ENCODE peak calls at places on chromosomes 1 and 21, in six cellular contexts. One of them, this sample, is unnamed.

GRCh38 chr1:228968841-228969606 is 233.7 kb downstream of the RHOU start:
- DNase-seq in right atrium auricular region: peak; percentile 46
- DNase-seq in CD8-positive, alpha-beta memory T cell: no peak
- DNase-seq in GM23338: peak; percentile 20
- DNase-seq in HL-60: no peak
- DNase-seq in heart right ventricle: no peak
- DNase-seq in this sample: no peak

GRCh38 chr1:223860051-223860559 is 14.4 kb upstream of the TP53BP2 start:
- DNase-seq in GM23338: no peak
- DNase-seq in HL-60: no peak
- DNase-seq in CD8-positive, alpha-beta memory T cell: no peak
- DNase-seq in heart right ventricle: no peak
- DNase-seq in right atrium auricular region: no peak
- DNase-seq in this sample: no peak

GRCh38 chr1:109543988-109544735 is 4.3 kb upstream of the GNAI3 start:
- DNase-seq in HL-60: no peak
- DNase-seq in heart right ventricle: no peak
- DNase-seq in CD8-positive, alpha-beta memory T cell: no peak
- DNase-seq in GM23338: no peak
- DNase-seq in right atrium auricular region: no peak
- DNase-seq in this sample: no peak

GRCh38 chr21:39156024-39156423 is 27.2 kb downstream of the PSMG1 start:
- DNase-seq in CD8-positive, alpha-beta memory T cell: no peak
- DNase-seq in heart right ventricle: no peak
- DNase-seq in HL-60: no peak
- DNase-seq in right atrium auricular region: no peak
- DNase-seq in GM23338: no peak
- DNase-seq in this sample: no peak

GRCh38 chr1:228231192-228231591 is 23.3 kb downstream of the OBSCN start:
- DNase-seq in HL-60: no peak
- DNase-seq in GM23338: no peak
- DNase-seq in heart right ventricle: no peak
- DNase-seq in right atrium auricular region: no peak
- DNase-seq in CD8-positive, alpha-beta memory T cell: no peak
- DNase-seq in this sample: no peak

GRCh38 chr1:197145451-197146029 is 929 bp downstream of the ASPM start:
- DNase-seq in GM23338: no peak
- DNase-seq in right atrium auricular region: no peak
- DNase-seq in CD8-positive, alpha-beta memory T cell: no peak
- DNase-seq in heart right ventricle: no peak
- DNase-seq in HL-60: no peak
- DNase-seq in this sample: peak; percentile 41

GRCh38 chr1:56517404-56518130 is 61.8 kb downstream of the PLPP3 start:
- DNase-seq in GM23338: no peak
- DNase-seq in CD8-positive, alpha-beta memory T cell: no peak
- DNase-seq in HL-60: no peak
- DNase-seq in heart right ventricle: no peak
- DNase-seq in right atrium auricular region: no peak
- DNase-seq in this sample: no peak

GRCh38 chr1:84253891-84254290 is 47.6 kb upstream of the SAMD13 start:
- DNase-seq in heart right ventricle: peak; percentile 36
- DNase-seq in GM23338: no peak
- DNase-seq in HL-60: no peak
- DNase-seq in CD8-positive, alpha-beta memory T cell: no peak
- DNase-seq in right atrium auricular region: no peak
- DNase-seq in this sample: no peak

GRCh38 chr1:201025571-201026002 is 2.1 kb upstream of the KIF21B start:
- DNase-seq in GM23338: peak; percentile 70
- DNase-seq in heart right ventricle: no peak
- DNase-seq in HL-60: peak; percentile 27
- DNase-seq in CD8-positive, alpha-beta memory T cell: no peak
- DNase-seq in right atrium auricular region: no peak
- DNase-seq in this sample: no peak

GRCh38 chr21:36125513-36126121 is 9.3 kb upstream of the CBR3 start:
- DNase-seq in heart right ventricle: no peak
- DNase-seq in CD8-positive, alpha-beta memory T cell: peak; percentile 21
- DNase-seq in GM23338: peak; percentile 76
- DNase-seq in right atrium auricular region: peak; percentile 67
- DNase-seq in HL-60: peak; percentile 48
- DNase-seq in this sample: peak; percentile 56

GRCh38 chr21:26813426-26813998 is 31.7 kb downstream of the ADAMTS1 start:
- DNase-seq in GM23338: no peak
- DNase-seq in right atrium auricular region: no peak
- DNase-seq in HL-60: no peak
- DNase-seq in CD8-positive, alpha-beta memory T cell: no peak
- DNase-seq in heart right ventricle: no peak
- DNase-seq in this sample: no peak

GRCh38 chr21:41453198-41453597 is 27.2 kb downstream of the MX1 start:
- DNase-seq in GM23338: no peak
- DNase-seq in HL-60: no peak
- DNase-seq in CD8-positive, alpha-beta memory T cell: no peak
- DNase-seq in heart right ventricle: no peak
- DNase-seq in right atrium auricular region: no peak
- DNase-seq in this sample: no peak

DNA sequence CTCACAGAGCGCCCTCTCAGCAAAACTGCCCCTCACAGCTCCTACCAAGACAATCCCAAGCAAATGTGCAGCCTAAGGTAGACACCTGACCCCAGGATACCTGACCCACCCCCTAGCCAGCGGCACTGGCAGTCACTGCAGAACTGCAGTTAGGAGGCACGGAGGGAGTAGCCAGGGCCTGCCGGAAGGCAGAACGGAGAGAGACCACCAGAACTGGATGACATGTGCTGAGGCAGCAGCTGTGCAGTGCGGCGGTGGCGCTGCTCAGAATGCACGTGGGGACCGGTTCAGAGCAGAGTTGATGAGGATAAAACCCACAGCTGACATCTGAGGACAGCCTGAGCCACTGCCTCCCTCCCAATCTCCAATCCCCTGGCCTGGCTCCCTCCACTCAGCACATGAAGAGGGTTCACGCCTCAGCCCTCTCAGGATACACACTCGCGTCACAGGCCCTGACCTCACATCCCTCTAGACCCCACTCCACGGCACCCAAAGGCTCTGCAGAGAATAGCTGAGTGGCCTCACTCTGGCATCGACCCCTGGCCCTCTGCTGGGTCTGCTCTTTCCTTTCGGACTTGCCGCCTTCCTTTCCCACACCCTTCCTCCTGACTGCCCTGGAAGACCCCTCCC is 29.6 kb downstream of the UBE2G2 start:
- DNase-seq in CD8-positive, alpha-beta memory T cell: no peak
- DNase-seq in GM23338: no peak
- DNase-seq in right atrium auricular region: no peak
- DNase-seq in HL-60: no peak
- DNase-seq in heart right ventricle: no peak
- DNase-seq in this sample: no peak
- H3K4me3 ChIP-seq in CD8-positive, alpha-beta memory T cell: no peak overlapping the region
- H3K4me3 ChIP-seq in GM23338: no peak overlapping the region
- H3K4me3 ChIP-seq in right atrium auricular region: no peak overlapping the region
- H3K4me3 ChIP-seq in HL-60: no peak overlapping the region
- H3K4me3 ChIP-seq in heart right ventricle: no peak overlapping the region
- H3K4me3 ChIP-seq in this sample: no peak overlapping the region

DNA sequence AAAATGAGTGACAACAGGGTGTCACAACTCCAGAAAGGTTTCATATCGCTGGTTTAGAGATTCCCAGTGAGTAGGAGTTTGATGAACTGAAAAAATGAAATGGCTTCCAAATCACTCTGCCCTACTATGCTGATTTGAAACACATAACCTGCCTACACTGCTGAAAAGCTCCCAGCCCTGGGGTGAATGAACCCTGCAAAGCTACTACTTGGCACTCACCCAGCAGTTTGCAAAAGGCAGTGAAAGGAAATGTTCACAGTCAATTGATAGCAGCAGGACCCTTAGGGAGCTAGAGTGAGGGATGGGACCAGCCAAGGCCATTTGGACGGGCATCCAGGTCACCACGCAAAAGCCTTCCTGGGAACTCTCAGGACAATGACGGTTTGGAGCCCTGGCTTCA is 44.4 kb upstream of the SRP9 start:
- DNase-seq in HL-60: no peak
- DNase-seq in heart right ventricle: no peak
- DNase-seq in GM23338: no peak
- DNase-seq in CD8-positive, alpha-beta memory T cell: no peak
- DNase-seq in right atrium auricular region: no peak
- DNase-seq in this sample: no peak
- H3K27me3 ChIP-seq in HL-60: no peaks in the 10 kb centered on the region
- H3K27me3 ChIP-seq in heart right ventricle: no peaks in the 10 kb centered on the region
- H3K27me3 ChIP-seq in GM23338: no peaks in the 10 kb centered on the region
- H3K27me3 ChIP-seq in CD8-positive, alpha-beta memory T cell: no peaks in the 10 kb centered on the region
- H3K27me3 ChIP-seq in right atrium auricular region: no peaks in the 10 kb centered on the region
- H3K27me3 ChIP-seq in this sample: peaks cover 3% of the 10 kb centered on the region

GRCh38 chr1:148328884-148329283 is 154.2 kb downstream of the PPIAL4G start:
- DNase-seq in right atrium auricular region: no peak
- DNase-seq in heart right ventricle: no peak
- DNase-seq in HL-60: no peak
- DNase-seq in CD8-positive, alpha-beta memory T cell: no peak
- DNase-seq in GM23338: no peak
- DNase-seq in this sample: no peak

GRCh38 chr1:148334339-148335130 is 148.6 kb downstream of the PPIAL4G start:
- DNase-seq in right atrium auricular region: peak; percentile 92
- DNase-seq in GM23338: peak; percentile 94
- DNase-seq in HL-60: peak; percentile 89
- DNase-seq in CD8-positive, alpha-beta memory T cell: peak; percentile 72
- DNase-seq in heart right ventricle: peak; percentile 68
- DNase-seq in this sample: peak; percentile 65

GRCh38 chr1:148333875-148334338 is 149.2 kb downstream of the PPIAL4G start:
- DNase-seq in CD8-positive, alpha-beta memory T cell: no peak
- DNase-seq in heart right ventricle: no peak
- DNase-seq in right atrium auricular region: no peak
- DNase-seq in HL-60: no peak
- DNase-seq in GM23338: no peak
- DNase-seq in this sample: no peak
- H3K27ac ChIP-seq in CD8-positive, alpha-beta memory T cell: peak overlapping the region; percentile 85
- H3K27ac ChIP-seq in heart right ventricle: no peak overlapping the region
- H3K27ac ChIP-seq in right atrium auricular region: peak overlapping the region; percentile 67
- H3K27ac ChIP-seq in HL-60: peak overlapping the region; percentile 97
- H3K27ac ChIP-seq in GM23338: peak overlapping the region; percentile 96
- H3K27ac ChIP-seq in this sample: no peak overlapping the region

GRCh38 chr1:70143052-70143659 is 62.2 kb downstream of the LRRC40 start:
- DNase-seq in heart right ventricle: no peak
- DNase-seq in HL-60: no peak
- DNase-seq in right atrium auricular region: no peak
- DNase-seq in CD8-positive, alpha-beta memory T cell: no peak
- DNase-seq in GM23338: peak; percentile 30
- DNase-seq in this sample: no peak
- H3K4me3 ChIP-seq in heart right ventricle: no peak overlapping the region
- H3K4me3 ChIP-seq in HL-60: no peak overlapping the region
- H3K4me3 ChIP-seq in right atrium auricular region: no peak overlapping the region
- H3K4me3 ChIP-seq in CD8-positive, alpha-beta memory T cell: no peak overlapping the region
- H3K4me3 ChIP-seq in GM23338: no peak overlapping the region
- H3K4me3 ChIP-seq in this sample: no peak overlapping the region

DNA sequence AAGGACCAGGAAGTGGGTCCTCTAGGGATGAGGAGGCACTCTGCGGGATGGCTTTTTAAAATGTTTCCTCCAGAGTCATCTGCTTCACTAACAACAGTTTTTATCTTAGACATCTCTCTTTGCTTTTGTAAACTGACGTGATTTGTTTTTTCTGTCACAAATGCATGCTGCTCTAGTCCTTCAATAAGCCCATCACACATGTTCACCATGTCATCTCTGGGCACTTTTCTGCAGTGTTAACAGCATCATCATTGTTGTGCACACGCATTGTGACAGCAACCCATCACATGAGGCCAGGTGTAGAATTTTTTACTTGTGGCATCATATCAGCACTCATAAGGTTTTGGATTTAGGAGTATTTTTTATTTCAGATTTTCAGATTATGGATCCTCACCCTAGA is 12.5 kb downstream of the RGS2 start:
- DNase-seq in HL-60: no peak
- DNase-seq in right atrium auricular region: no peak
- DNase-seq in heart right ventricle: no peak
- DNase-seq in CD8-positive, alpha-beta memory T cell: no peak
- DNase-seq in GM23338: no peak
- DNase-seq in this sample: no peak
- H3K27me3 ChIP-seq in HL-60: no peaks in the 10 kb centered on the region
- H3K27me3 ChIP-seq in right atrium auricular region: no peaks in the 10 kb centered on the region
- H3K27me3 ChIP-seq in heart right ventricle: no peaks in the 10 kb centered on the region
- H3K27me3 ChIP-seq in CD8-positive, alpha-beta memory T cell: no peaks in the 10 kb centered on the region
- H3K27me3 ChIP-seq in GM23338: no peaks in the 10 kb centered on the region
- H3K27me3 ChIP-seq in this sample: peaks cover 5% of the 10 kb centered on the region

This sample was measured in CD4-positive, CD25-positive, alpha-beta regulatory T cell.